ENCODE peak calls at places on chromosomes 4 and X, in ten cellular contexts. J is A549, E is ovary, G is lower leg skin, X is tibial nerve, T is right lobe of liver, A is GM12891, F is sigmoid colon, K is uterus, R is adrenal gland. C is an unnamed sample.

GRCh38 chrX:86149089-86149488 is 838 bp downstream of the DACH2 start:
- DNase-seq in J (no peak), E (no peak), G (no peak), X (no peak), T (no peak), A (no peak), F (no peak), K (no peak), R (no peak), C (no peak)

GRCh38 chr4:67103001-67103737 is 442.1 kb downstream of the CENPC start:
- DNase-seq in J (no peak), E (no peak), G (no peak), X (no peak), T (no peak), A (no peak), F (no peak), K (no peak), R (no peak), C (no peak)

GRCh38 chr4:56692576-56692975 is 11.5 kb upstream of the HOPX start:
- DNase-seq in J (no peak), E (no peak), G (no peak), X (no peak), T (no peak), A (no peak), F (no peak), K (no peak), R (no peak), C (no peak)

GRCh38 chr4:41670530-41670929 is 78.0 kb downstream of the PHOX2B start:
- DNase-seq in J (no peak), E (no peak), G (no peak), X (no peak), T (peak), A (no peak), F (no peak), K (no peak), R (no peak), C (no peak)

GRCh38 chr4:1079711-1080265 is 33.6 kb downstream of the RNF212 start:
- DNase-seq in J (no peak), E (peak), G (no peak), X (no peak), T (no peak), A (no peak), F (no peak), K (no peak), R (no peak), C (no peak)

GRCh38 chrX:13254076-13254785 is 65.6 kb downstream of the ATXN3L start:
- DNase-seq in J (no peak), E (peak), G (no peak), X (no peak), T (no peak), A (no peak), F (no peak), K (peak), R (no peak), C (no peak)

GRCh38 chr4:105930696-105931095 is 35.4 kb downstream of the NPNT start:
- DNase-seq in J (no peak), E (no peak), G (no peak), X (no peak), T (no peak), A (no peak), F (no peak), K (no peak), R (no peak), C (no peak)

GRCh38 chr4:121676388-121677075 is 20.2 kb downstream of the ANXA5 start:
- DNase-seq in J (no peak), E (no peak), G (no peak), X (no peak), T (no peak), A (no peak), F (no peak), K (no peak), R (no peak), C (no peak)

GRCh38 chr4:109729155-109729562 is 711 bp downstream of the PLA2G12A start:
- DNase-seq in J (peak), E (no peak), G (no peak), X (no peak), T (no peak), A (no peak), F (no peak), K (no peak), R (no peak), C (no peak)

GRCh38 chr4:138749303-138749702 is 266.3 kb upstream of the NOCT start:
- DNase-seq in J (no peak), E (no peak), G (no peak), X (no peak), T (no peak), A (no peak), F (no peak), K (no peak), R (no peak), C (no peak)

GRCh38 chrX:50813843-50814661 is at the start of gene SHROOM4:
- DNase-seq in J (no peak), E (peak), G (no peak), X (peak), T (peak), A (no peak), F (peak), K (peak), R (no peak), C (no peak)

GRCh38 chr4:123399638-123400358 is 3.2 kb downstream of the SPRY1 start:
- DNase-seq in J (no peak), E (no peak), G (no peak), X (peak), T (no peak), A (no peak), F (no peak), K (no peak), R (no peak), C (no peak)

GRCh38 chr4:2685541-2685940 is 70.6 kb downstream of the TNIP2 start:
- DNase-seq in J (no peak), E (no peak), G (no peak), X (no peak), T (no peak), A (no peak), F (no peak), K (no peak), R (no peak), C (no peak)

DNA sequence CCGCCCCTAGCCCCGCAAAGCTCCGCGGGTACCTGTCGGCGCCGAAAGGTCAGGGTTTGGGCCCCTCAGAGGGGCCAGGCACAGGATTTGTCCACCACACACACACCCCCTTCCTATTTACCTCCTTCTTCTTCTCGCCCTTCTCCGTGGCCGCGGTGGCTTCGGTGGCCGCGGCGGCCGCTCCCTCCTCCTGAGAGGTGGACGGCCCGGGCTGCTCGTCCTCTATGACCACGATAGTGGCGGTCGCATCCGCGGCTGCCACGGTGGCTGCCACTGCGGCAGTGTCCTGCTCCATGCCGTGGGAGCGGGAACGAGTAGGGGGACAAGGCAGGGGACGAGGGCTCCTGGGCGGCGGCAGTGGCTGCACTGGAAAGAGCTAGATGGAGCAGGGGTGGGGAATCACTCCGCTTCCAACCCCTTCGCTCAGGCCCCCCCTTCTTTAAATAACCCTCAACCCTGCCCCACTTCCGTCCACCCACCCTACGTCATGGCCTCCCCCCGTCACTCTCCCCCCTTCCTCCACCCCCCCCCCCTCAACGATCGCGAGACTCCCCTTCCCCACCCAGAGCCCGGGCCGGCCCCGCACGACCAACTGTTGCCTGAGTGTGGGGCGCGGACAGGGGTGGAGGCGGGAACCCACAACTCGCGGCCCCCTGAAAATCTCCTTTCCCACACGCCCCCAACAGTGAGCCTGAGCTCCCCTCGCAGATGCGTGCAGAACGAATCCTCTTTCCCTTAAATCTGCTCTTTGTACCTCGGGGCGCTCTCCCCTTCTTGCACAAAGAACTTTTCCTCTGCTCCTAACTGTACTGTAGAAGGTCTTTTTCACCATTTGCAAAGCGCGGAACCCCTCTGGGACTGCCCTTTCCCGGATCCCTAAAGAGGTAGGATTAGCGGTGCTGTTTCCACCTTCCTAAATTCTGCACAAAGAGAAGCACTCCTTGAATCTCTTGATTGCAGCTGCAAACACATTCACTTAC is at the start of gene SMARCA1:
- DNase-seq in J (peak), E (peak), G (peak), X (peak), T (peak), A (peak), F (peak), K (peak), R (peak), C (no peak)
- TF ChIP-seq POLR2A in J (peak), E (peak), G (no peak), X (no peak), T (peak), A (no peak), F (peak), K (no peak), R (peak), C (no peak)

GRCh38 chr4:156970501-156971167 is 965 bp downstream of the PDGFC start:
- DNase-seq in J (peak), E (peak), G (peak), X (peak), T (peak), A (no peak), F (peak), K (peak), R (peak), C (peak)
- TF ChIP-seq POLR2A in J (no peak), E (no peak), G (no peak), X (no peak), T (peak), A (no peak), F (no peak), K (no peak), R (peak), C (no peak)

DNA sequence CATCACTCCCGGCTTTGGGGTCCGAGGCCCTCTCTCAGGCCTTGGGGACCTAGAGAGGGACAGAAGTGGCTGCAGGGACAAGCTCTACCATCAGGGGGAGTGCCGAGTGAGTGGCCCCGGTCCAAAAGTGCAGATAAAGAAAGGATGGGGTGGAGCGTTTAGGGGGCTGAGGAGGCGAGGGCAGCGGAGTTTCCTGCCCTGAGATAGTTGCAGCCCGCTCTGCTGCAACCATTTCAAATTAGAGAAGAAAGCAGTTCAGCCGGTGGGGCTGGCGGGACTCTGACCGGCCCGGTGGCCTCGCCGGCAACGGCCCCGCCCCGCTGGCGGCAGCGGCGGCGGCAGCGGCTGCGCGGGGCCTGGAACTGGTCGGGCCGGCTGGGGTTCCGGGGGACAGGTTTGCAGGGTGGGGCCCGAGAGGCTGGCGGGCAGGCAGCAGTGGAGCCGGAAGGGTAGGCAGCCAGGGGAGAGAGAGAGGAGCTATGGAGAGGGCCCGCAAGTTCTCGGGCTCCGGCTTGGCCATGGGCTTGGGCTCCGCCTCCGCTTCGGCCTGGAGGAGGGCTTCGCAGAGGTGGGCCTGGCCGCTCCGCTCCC is 7.6 kb downstream of the DLG3 start:
- DNase-seq in J (peak), E (peak), G (no peak), X (peak), T (peak), A (no peak), F (peak), K (peak), R (peak), C (peak)
- TF ChIP-seq POLR2A in J (no peak), E (no peak), G (no peak), X (no peak), T (no peak), A (no peak), F (no peak), K (no peak), R (no peak), C (no peak)

GRCh38 chrX:125384843-125385242 is 65.2 kb downstream of the TEX13C start:
- DNase-seq in J (no peak), E (no peak), G (no peak), X (no peak), T (no peak), A (no peak), F (no peak), K (no peak), R (no peak), C (no peak)
- TF ChIP-seq POLR2A in J (no peak), E (no peak), G (no peak), X (no peak), T (no peak), A (no peak), F (no peak), K (no peak), R (no peak), C (no peak)

GRCh38 chr4:73704314-73705055 is 35.9 kb upstream of the CXCL8 start:
- DNase-seq in J (peak), E (peak), G (peak), X (peak), T (no peak), A (no peak), F (peak), K (peak), R (peak), C (peak)
- TF ChIP-seq POLR2A in J (no peak), E (no peak), G (no peak), X (no peak), T (no peak), A (no peak), F (no peak), K (no peak), R (peak), C (no peak)

GRCh38 chrX:47658684-47659515 is at the start of gene UXT:
- DNase-seq in J (peak), E (peak), G (peak), X (peak), T (peak), A (peak), F (peak), K (peak), R (peak), C (peak)
- TF ChIP-seq POLR2A in J (no peak), E (peak), G (no peak), X (peak), T (peak), A (no peak), F (peak), K (peak), R (peak), C (peak)